ENCODE peak calls at places on chromosomes 11 and 22, in five cellular contexts. P is GDM1; B is stimulated activated CD8-positive, alpha-beta memory T cell treated with anti-CD3 and anti-CD28 coated beads, Interleukin-15, amount 100 ng/mL, for 1 hour; M is activated naive CD8-positive, alpha-beta T cell treated with anti-CD3 and anti-CD28 coated beads, Interleukin-2, amount 50 U/mL, for 24 hours; V is GM13976. Z is an unnamed sample.

GRCh38 chr11:109071712-109072524 is 350.1 kb upstream of the C11orf87 start:
- DNase-seq in P (no peak), B (no peak), M (no peak), V (no peak), Z (no peak)

GRCh38 chr11:119248750-119249670 is 42.9 kb downstream of the CBL start:
- DNase-seq in P (no peak), B (no peak), M (no peak), V (no peak), Z (no peak)

GRCh38 chr22:26845016-26845728 is 187.8 kb downstream of the MIAT start:
- DNase-seq in P (peak), B (no peak), M (no peak), V (no peak), Z (no peak)

GRCh38 chr11:128520886-128521696 is 66.3 kb downstream of the ETS1 start:
- DNase-seq in P (no peak), B (no peak), M (no peak), V (no peak), Z (no peak)

GRCh38 chr11:115455606-115456005 is 48.6 kb downstream of the CADM1 start:
- DNase-seq in P (no peak), B (no peak), M (no peak), V (no peak), Z (no peak)

GRCh38 chr11:111457731-111458368 is 54.3 kb downstream of the BTG4 start:
- DNase-seq in P (no peak), B (no peak), M (no peak), V (peak), Z (no peak)

GRCh38 chr11:128343134-128343514 is 244.2 kb downstream of the ETS1 start:
- DNase-seq in P (no peak), B (no peak), M (no peak), V (no peak), Z (no peak)

GRCh38 chr11:130212431-130212961 is 52.9 kb downstream of the ST14 start:
- DNase-seq in P (no peak), B (no peak), M (no peak), V (peak), Z (peak)

GRCh38 chr11:19953909-19954308 is 206.4 kb downstream of the DBX1 start:
- DNase-seq in P (no peak), B (no peak), M (no peak), V (no peak), Z (no peak)

GRCh38 chr22:22748297-22748743 is 103.9 kb downstream of the GGTLC2 start:
- DNase-seq in P (peak), B (no peak), M (peak), V (no peak), Z (peak)

GRCh38 chr11:12741671-12742216 is 67.5 kb downstream of the TEAD1 start:
- DNase-seq in P (no peak), B (no peak), M (no peak), V (no peak), Z (no peak)

GRCh38 chr11:115919341-115920086 is 415.3 kb upstream of the CADM1 start:
- DNase-seq in P (no peak), B (no peak), M (no peak), V (peak), Z (no peak)

GRCh38 chr11:117915672-117916235 is 13.4 kb downstream of the TMPRSS13 start:
- DNase-seq in P (no peak), B (no peak), M (no peak), V (no peak), Z (no peak)

GRCh38 chr11:27211370-27212127 is 151.5 kb downstream of the CCDC34 start:
- DNase-seq in P (no peak), B (no peak), M (peak), V (no peak), Z (peak)

GRCh38 chr11:103110406-103110805 is 1.2 kb downstream of the DYNC2H1 start:
- DNase-seq in P (no peak), B (no peak), M (no peak), V (no peak), Z (no peak)

GRCh38 chr11:120819003-120819402 is 204.9 kb upstream of the TBCEL start:
- DNase-seq in P (no peak), B (no peak), M (no peak), V (no peak), Z (no peak)

GRCh38 chr11:61334434-61335354 is 1.7 kb downstream of the TKFC start:
- DNase-seq in P (no peak), B (no peak), M (no peak), V (no peak), Z (no peak)

GRCh38 chr11:19683141-19683805 is 29.4 kb upstream of the NAV2 start:
- DNase-seq in P (no peak), B (no peak), M (no peak), V (no peak), Z (no peak)

GRCh38 chr11:50088231-50088630 is 55.6 kb downstream of the OR4C45 start:
- DNase-seq in P (no peak), B (no peak), M (no peak), V (no peak), Z (no peak)

GRCh38 chr11:44982496-44983062 is 31.9 kb upstream of the TP53I11 start:
- DNase-seq in P (no peak), B (no peak), M (no peak), V (no peak), Z (no peak)

GRCh38 chr22:41913842-41914534 is 886 bp downstream of the SHISA8 start:
- DNase-seq in P (no peak), B (no peak), M (no peak), V (no peak), Z (no peak)

GRCh38 chr11:120344302-120345004 is 8.2 kb downstream of the ARHGEF12 start:
- DNase-seq in P (peak), B (no peak), M (peak), V (peak), Z (peak)

GRCh38 chr11:33861366-33861765 is 30.5 kb downstream of the LMO2 start:
- DNase-seq in P (no peak), B (no peak), M (no peak), V (no peak), Z (no peak)

GRCh38 chr11:83219095-83219494 is 25.6 kb downstream of the ANKRD42 start:
- DNase-seq in P (no peak), B (no peak), M (no peak), V (no peak), Z (no peak)

GRCh38 chr11:68146704-68147474 is 25.7 kb upstream of the CHKA start:
- DNase-seq in P (no peak), B (no peak), M (no peak), V (no peak), Z (no peak)

GRCh38 chr11:2424811-2425495 is 19.4 kb downstream of the TRPM5 start:
- DNase-seq in P (no peak), B (no peak), M (no peak), V (no peak), Z (no peak)